ENCODE peak calls at places on chromosome 4, in four cellular contexts. A, O, C and S are unnamed samples.

GRCh38 chr4:874971-875817 is 49.3 kb upstream of the CPLX1 start:
- DNase-seq in A (no peak), O (peak; percentile 72), C (no peak), S (no peak)

GRCh38 chr4:8906991-8907595 is 35.5 kb upstream of the HMX1 start:
- DNase-seq in A (peak; percentile 18), O (no peak), C (peak; percentile 40), S (no peak)

GRCh38 chr4:99655315-99656081 is 2.1 kb downstream of the C4orf54 start:
- DNase-seq in A (no peak), O (no peak), C (no peak), S (no peak)

GRCh38 chr4:159178147-159178541 is 75.3 kb downstream of the RAPGEF2 start:
- DNase-seq in A (no peak), O (peak; percentile 35), C (no peak), S (no peak)

GRCh38 chr4:336099-336892 is 1.3 kb upstream of the ZNF141 start:
- DNase-seq in A (peak; percentile 78), O (no peak), C (peak; percentile 68), S (no peak)

GRCh38 chr4:77074961-77075855 is 581 bp downstream of the CCNI start:
- DNase-seq in A (peak; percentile 76), O (peak; percentile 70), C (peak; percentile 73), S (no peak)

GRCh38 chr4:88743696-88744095 is 46.1 kb upstream of the NAP1L5 start:
- DNase-seq in A (no peak), O (no peak), C (no peak), S (no peak)

GRCh38 chr4:113083346-113083745 is 33.9 kb downstream of the ANK2 start:
- DNase-seq in A (peak; percentile 8), O (no peak), C (no peak), S (no peak)

GRCh38 chr4:184250795-184251679 is 33.4 kb upstream of the ENPP6 start:
- DNase-seq in A (peak; percentile 70), O (peak; percentile 71), C (peak; percentile 46), S (no peak)

GRCh38 chr4:183763990-183764754 is 105.1 kb downstream of the TRAPPC11 start:
- DNase-seq in A (no peak), O (no peak), C (no peak), S (no peak)

GRCh38 chr4:41303372-41304118 is 46.8 kb downstream of the UCHL1 start:
- DNase-seq in A (no peak), O (no peak), C (no peak), S (no peak)

GRCh38 chr4:170004656-170005250 is 21.4 kb downstream of the MFAP3L start:
- DNase-seq in A (no peak), O (no peak), C (peak; percentile 39), S (no peak)

GRCh38 chr4:81409836-81410235 is 61.9 kb downstream of the RASGEF1B start:
- DNase-seq in A (no peak), O (no peak), C (no peak), S (no peak)

GRCh38 chr4:81404294-81404693 is 67.4 kb downstream of the RASGEF1B start:
- DNase-seq in A (no peak), O (no peak), C (no peak), S (no peak)

GRCh38 chr4:81408341-81408740 is 63.4 kb downstream of the RASGEF1B start:
- DNase-seq in A (no peak), O (no peak), C (no peak), S (no peak)

GRCh38 chr4:81407726-81408125 is 64.0 kb downstream of the RASGEF1B start:
- DNase-seq in A (no peak), O (no peak), C (no peak), S (no peak)

GRCh38 chr4:81405900-81406401 is 65.8 kb downstream of the RASGEF1B start:
- DNase-seq in A (peak; percentile 47), O (peak; percentile 81), C (no peak), S (peak; percentile 13)
- TF ChIP-seq TCF12 in A (no peak), O (no peak), C (no peak), S (no peak)

GRCh38 chr4:6767725-6768538 is 14.6 kb upstream of the KIAA0232 start:
- DNase-seq in A (no peak), O (peak; percentile 73), C (no peak), S (no peak)

GRCh38 chr4:6769984-6770420 is 12.5 kb upstream of the KIAA0232 start:
- DNase-seq in A (no peak), O (no peak), C (no peak), S (no peak)

GRCh38 chr4:6770581-6771228 is 11.8 kb upstream of the KIAA0232 start:
- DNase-seq in A (no peak), O (no peak), C (no peak), S (no peak)

GRCh38 chr4:6768539-6768905 is 14.0 kb upstream of the KIAA0232 start:
- DNase-seq in A (no peak), O (no peak), C (no peak), S (no peak)

GRCh38 chr4:6769138-6769983 is 13.2 kb upstream of the KIAA0232 start:
- DNase-seq in A (no peak), O (no peak), C (no peak), S (no peak)
- TF ChIP-seq TCF12 in A (no peak), O (no peak), C (no peak), S (peak; percentile 93)

GRCh38 chr4:108531461-108531860 is 88.9 kb upstream of the RPL34 start:
- DNase-seq in A (no peak), O (no peak), C (no peak), S (no peak)

GRCh38 chr4:108529984-108530901 is 90.1 kb upstream of the RPL34 start:
- DNase-seq in A (no peak), O (no peak), C (no peak), S (no peak)

GRCh38 chr4:108533876-108534275 is 86.5 kb upstream of the RPL34 start:
- DNase-seq in A (no peak), O (no peak), C (no peak), S (no peak)

GRCh38 chr4:108533245-108533844 is 87.0 kb upstream of the RPL34 start:
- DNase-seq in A (no peak), O (no peak), C (no peak), S (no peak)

GRCh38 chr4:108532187-108532586 is 88.2 kb upstream of the RPL34 start:
- DNase-seq in A (no peak), O (no peak), C (no peak), S (no peak)
- TF ChIP-seq TCF12 in A (no peak), O (no peak), C (no peak), S (no peak)

GRCh38 chr4:148795156-148795864 is 353.1 kb upstream of the NR3C2 start:
- DNase-seq in A (no peak), O (no peak), C (no peak), S (no peak)
- TF ChIP-seq TCF12 in A (no peak), O (no peak), C (no peak), S (no peak)

GRCh38 chr4:128354205-128354821 is 66.7 kb upstream of the PGRMC2 start:
- DNase-seq in A (peak; percentile 8), O (peak; percentile 30), C (no peak), S (no peak)

GRCh38 chr4:128350449-128351045 is 62.9 kb upstream of the PGRMC2 start:
- DNase-seq in A (no peak), O (no peak), C (peak; percentile 56), S (no peak)

GRCh38 chr4:128355301-128355700 is 67.7 kb upstream of the PGRMC2 start:
- DNase-seq in A (peak; percentile 52), O (no peak), C (no peak), S (no peak)

GRCh38 chr4:128351502-128351901 is 63.9 kb upstream of the PGRMC2 start:
- DNase-seq in A (no peak), O (no peak), C (no peak), S (no peak)

DNA sequence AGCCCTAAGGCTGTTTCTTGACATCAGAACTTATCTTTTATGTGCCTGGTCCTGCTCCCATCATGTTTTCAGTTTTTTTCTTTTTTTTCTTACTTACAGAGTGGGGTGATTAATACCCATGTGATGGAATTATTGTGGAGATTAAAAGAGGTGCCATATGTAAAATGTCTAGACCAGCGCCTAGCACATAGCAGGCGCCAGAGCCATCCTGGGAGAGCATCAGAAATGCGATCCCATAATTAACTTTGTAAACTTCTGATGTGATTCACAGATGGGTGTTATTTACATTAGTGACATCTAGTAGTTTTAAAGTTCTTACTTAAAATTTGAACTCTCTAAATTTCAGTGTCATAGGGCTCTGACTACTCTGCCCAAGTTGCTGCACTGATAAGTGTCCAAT is 66.2 kb upstream of the PGRMC2 start:
- DNase-seq in A (no peak), O (no peak), C (no peak), S (no peak)
- TF ChIP-seq TCF12 in A (no peak), O (no peak), C (no peak), S (no peak)

GRCh38 chr4:27467351-27467750 is 606.7 kb downstream of the STIM2 start:
- DNase-seq in A (no peak), O (no peak), C (no peak), S (no peak)

GRCh38 chr4:27463816-27464215 is 603.2 kb downstream of the STIM2 start:
- DNase-seq in A (no peak), O (no peak), C (no peak), S (no peak)
- TF ChIP-seq TCF12 in A (no peak), O (no peak), C (no peak), S (no peak)

GRCh38 chr4:38905657-38906398 is 38.2 kb downstream of the FAM114A1 start:
- DNase-seq in A (peak; percentile 52), O (no peak), C (no peak), S (no peak)

GRCh38 chr4:38904090-38904666 is 36.6 kb downstream of the FAM114A1 start:
- DNase-seq in A (no peak), O (peak; percentile 89), C (no peak), S (no peak)

GRCh38 chr4:38902221-38902620 is 34.6 kb downstream of the FAM114A1 start:
- DNase-seq in A (no peak), O (no peak), C (no peak), S (no peak)

GRCh38 chr4:38898245-38898644 is 30.6 kb downstream of the FAM114A1 start:
- DNase-seq in A (no peak), O (no peak), C (no peak), S (no peak)

DNA sequence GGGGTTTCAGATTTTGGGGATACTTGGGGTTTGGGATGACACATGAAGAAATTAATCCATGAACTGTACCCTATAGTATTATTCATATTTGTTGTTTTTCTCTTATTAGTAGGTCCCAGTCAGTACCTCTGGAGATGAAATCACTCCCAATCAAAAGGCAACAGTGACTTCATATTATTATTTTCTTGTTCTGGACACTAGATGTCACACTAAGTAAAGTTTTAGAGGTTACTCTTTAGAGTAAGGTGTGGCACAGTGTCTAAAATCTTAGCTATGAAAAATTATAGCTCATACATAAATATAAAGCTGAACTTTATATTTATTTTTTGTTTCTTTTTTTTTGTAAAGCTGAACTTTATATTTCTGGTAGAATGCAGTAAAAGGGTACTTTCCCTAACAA is 35.1 kb downstream of the FAM114A1 start:
- DNase-seq in A (peak; percentile 52), O (peak; percentile 27), C (no peak), S (no peak)
- TF ChIP-seq TCF12 in A (no peak), O (no peak), C (no peak), S (no peak)

GRCh38 chr4:25346913-25347312 is 30.1 kb upstream of the ANAPC4 start:
- DNase-seq in A (no peak), O (no peak), C (no peak), S (no peak)
- TF ChIP-seq TCF12 in A (no peak), O (no peak), C (no peak), S (no peak)